ENCODE peak calls at places on chromosomes 5 and 9, in five cellular contexts. L is fibroblast of lung, I is IMR-90, B is K562, W is astrocyte. K is an unnamed sample.

GRCh38 chr5:100659080-100659479 is 123.9 kb downstream of the FAM174A start:
- DNase-seq in I (no peak), L (no peak), B (no peak), W (no peak), K (no peak)

GRCh38 chr5:89473196-89473595 is 590.2 kb upstream of the MEF2C start:
- DNase-seq in W (peak), I (no peak), B (no peak), L (peak), K (no peak)

GRCh38 chr5:75707911-75708509 is 9.2 kb downstream of the POC5 start:
- DNase-seq in W (no peak), B (peak), L (peak), I (peak), K (no peak)

GRCh38 chr9:6877671-6878161 is 119.9 kb downstream of the KDM4C start:
- DNase-seq in B (no peak), W (peak), L (peak), I (peak), K (no peak)

GRCh38 chr9:133423216-133423615 is 1.0 kb downstream of the ADAMTS13 start:
- DNase-seq in I (peak), W (no peak), L (no peak), B (no peak), K (no peak)

GRCh38 chr5:102758576-102758975 is 3.5 kb downstream of the PAM start:
- DNase-seq in W (peak), I (peak), L (peak), B (no peak), K (no peak)

GRCh38 chr9:109315889-109316640 is 4.8 kb downstream of the EPB41L4B start:
- DNase-seq in B (no peak), L (peak), I (peak), W (peak), K (peak)

GRCh38 chr5:143350790-143351603 is 52.5 kb downstream of the NR3C1 start:
- DNase-seq in I (peak), L (peak), W (peak), B (no peak), K (no peak)

GRCh38 chr5:19534751-19535150 is 453.2 kb downstream of the CDH18 start:
- DNase-seq in L (peak), B (no peak), W (peak), I (no peak), K (no peak)

GRCh38 chr5:154850255-154851062 is at the start of gene FAXDC2:
- DNase-seq in L (peak), B (peak), W (peak), I (peak), K (peak)

GRCh38 chr5:154972476-154973080 is 31.7 kb downstream of the MRPL22 start:
- DNase-seq in I (peak), W (peak), B (peak), L (peak), K (no peak)

GRCh38 chr5:39578887-39579497 is 154.2 kb upstream of the DAB2 start:
- DNase-seq in L (peak), B (peak), I (peak), W (peak), K (no peak)
- H3K9ac ChIP-seq in L (no peak), B (no peak), I (no peak), W (no peak), K (no peak)

GRCh38 chr5:38404667-38405276 is 146.4 kb downstream of the EGFLAM start:
- DNase-seq in W (no peak), B (peak), L (no peak), I (no peak), K (no peak)
- TF ChIP-seq CTCF in W (no peak), B (peak), L (no peak), I (no peak), K (peak)

GRCh38 chr5:72634444-72634843 is 127.2 kb upstream of the ZNF366 start:
- DNase-seq in I (peak), W (peak), B (no peak), L (peak), K (no peak)
- H3K9ac ChIP-seq in I (no peak), W (no peak), B (no peak), L (no peak), K (no peak)

GRCh38 chr5:61275841-61276240 is 56.2 kb upstream of the ZSWIM6 start:
- DNase-seq in I (peak), B (peak), W (peak), L (peak), K (peak)

GRCh38 chr5:61277781-61278180 is 54.3 kb upstream of the ZSWIM6 start:
- DNase-seq in W (no peak), B (no peak), I (no peak), L (peak), K (no peak)

GRCh38 chr5:61274561-61274960 is 57.5 kb upstream of the ZSWIM6 start:
- DNase-seq in B (no peak), W (peak), I (peak), L (peak), K (no peak)

GRCh38 chr5:61279725-61280124 is 52.3 kb upstream of the ZSWIM6 start:
- DNase-seq in I (peak), W (peak), L (peak), B (no peak), K (no peak)

GRCh38 chr5:61277190-61277589 is 54.9 kb upstream of the ZSWIM6 start:
- DNase-seq in I (peak), B (no peak), W (peak), L (peak), K (no peak)
- TF ChIP-seq CTCF in I (peak), B (no peak), W (peak), L (peak), K (peak)

GRCh38 chr9:135088348-135088978 is 995 bp downstream of the OLFM1 start:
- DNase-seq in I (no peak), B (no peak), L (no peak), W (no peak), K (peak)

GRCh38 chr9:135086597-135087488 is 625 bp upstream of the OLFM1 start:
- DNase-seq in W (no peak), L (no peak), I (no peak), B (no peak), K (peak)

GRCh38 chr9:135085830-135086546 is 1.5 kb upstream of the OLFM1 start:
- DNase-seq in L (peak), B (peak), W (peak), I (peak), K (peak)

GRCh38 chr9:135087899-135088347 is 455 bp downstream of the OLFM1 start:
- DNase-seq in L (no peak), I (no peak), W (no peak), B (no peak), K (peak)

GRCh38 chr9:135087489-135087791 is at the start of gene OLFM1:
- DNase-seq in L (peak), B (peak), W (peak), I (peak), K (peak)
- H3K9ac ChIP-seq in L (no peak), B (no peak), W (no peak), I (no peak), K (no peak)

GRCh38 chr5:21810737-21811316 is 1042.3 kb downstream of the CDH12 start:
- DNase-seq in I (peak), W (peak), B (peak), L (peak), K (no peak)
- TF ChIP-seq CTCF in I (peak), W (peak), B (no peak), L (peak), K (peak)

GRCh38 chr9:97703437-97704326 is 6.5 kb upstream of the XPA start:
- DNase-seq in B (peak), L (peak), I (peak), W (peak), K (no peak)
- H3K9ac ChIP-seq in B (no peak), L (no peak), I (no peak), W (peak), K (no peak)

GRCh38 chr9:113567361-113568080 is 104.0 kb downstream of the RGS3 start:
- DNase-seq in W (no peak), I (no peak), B (no peak), L (no peak), K (no peak)
- TF ChIP-seq CTCF in W (no peak), I (no peak), B (no peak), L (no peak), K (no peak)

GRCh38 chr5:135349441-135349840 is 49.6 kb downstream of the MACROH2A1 start:
- DNase-seq in I (no peak), B (no peak), W (no peak), L (no peak), K (no peak)

GRCh38 chr5:135349886-135350285 is 49.1 kb downstream of the MACROH2A1 start:
- DNase-seq in B (no peak), I (no peak), W (no peak), L (no peak), K (no peak)

GRCh38 chr5:135345945-135346731 is 52.9 kb downstream of the MACROH2A1 start:
- DNase-seq in I (no peak), W (no peak), B (no peak), L (no peak), K (no peak)

GRCh38 chr5:135350536-135350935 is 48.5 kb downstream of the MACROH2A1 start:
- DNase-seq in I (no peak), B (no peak), W (no peak), L (no peak), K (no peak)

GRCh38 chr5:135348920-135349319 is 50.1 kb downstream of the MACROH2A1 start:
- DNase-seq in I (no peak), W (no peak), B (no peak), L (no peak), K (no peak)
- H3K9ac ChIP-seq in I (no peak), W (no peak), B (no peak), L (no peak), K (no peak)